ENCODE peak calls at places on chromosomes 2 and 18, in four cellular contexts. D is uterus, X is NCI-H146, O is iPS-NIHi11. W is an unnamed sample.
A peak's percentile ranks its signal among the peaks of the same experiment; 100 is the strongest.

GRCh38 chr2:120346034-120346666 is at the start of gene INHBB:
- DNase-seq in D (no peak), X (peak; percentile 51), O (peak; percentile 64), W (no peak)

GRCh38 chr18:39591647-39592046 is 2026.0 kb upstream of the CELF4 start:
- DNase-seq in D (no peak), X (peak; percentile 88), O (peak; percentile 55), W (no peak)

GRCh38 chr2:25453199-25453903 is 111.6 kb upstream of the DNMT3A start:
- DNase-seq in D (no peak), X (no peak), O (no peak), W (peak; percentile 37)

GRCh38 chr2:241609859-241610793 is 26.8 kb downstream of the THAP4 start:
- DNase-seq in D (peak; percentile 79), X (peak; percentile 80), O (peak; percentile 97), W (peak; percentile 93)

GRCh38 chr2:133571249-133571648 is 3.0 kb upstream of the NCKAP5 start:
- DNase-seq in D (no peak), X (no peak), O (peak; percentile 44), W (no peak)

GRCh38 chr2:165435611-165436010 is 33.9 kb upstream of the CSRNP3 start:
- DNase-seq in D (no peak), X (peak; percentile 46), O (no peak), W (no peak)

GRCh38 chr2:119308793-119309330 is 57.8 kb downstream of the C2orf76 start:
- DNase-seq in D (no peak), X (peak; percentile 18), O (no peak), W (no peak)

GRCh38 chr2:29448238-29448637 is 333.0 kb downstream of the CLIP4 start:
- DNase-seq in D (no peak), X (no peak), O (no peak), W (no peak)

GRCh38 chr2:206692971-206693370 is 25.2 kb downstream of the DYTN start:
- DNase-seq in D (no peak), X (no peak), O (no peak), W (no peak)

GRCh38 chr2:138395565-138396306 is 105.8 kb upstream of the SPOPL start:
- DNase-seq in D (no peak), X (no peak), O (no peak), W (no peak)

GRCh38 chr2:191783416-191783815 is 63.5 kb downstream of the CAVIN2 start:
- DNase-seq in D (no peak), X (no peak), O (no peak), W (no peak)

GRCh38 chr2:152334701-152335015 is 316 bp upstream of the FMNL2 start:
- DNase-seq in D (no peak), X (no peak), O (no peak), W (no peak)

GRCh38 chr18:62616331-62616805 is 93.5 kb downstream of the ZCCHC2 start:
- DNase-seq in D (no peak), X (no peak), O (no peak), W (no peak)

GRCh38 chr2:148756292-148756975 is 111.9 kb downstream of the EPC2 start:
- DNase-seq in D (no peak), X (no peak), O (no peak), W (no peak)

GRCh38 chr18:66271927-66272326 is 332.0 kb downstream of the CDH19 start:
- DNase-seq in D (no peak), X (no peak), O (peak; percentile 63), W (no peak)

GRCh38 chr2:58702302-58702696 is 461.2 kb upstream of the FANCL start:
- DNase-seq in D (no peak), X (no peak), O (no peak), W (no peak)

GRCh38 chr2:42060718-42061619 is 13.1 kb downstream of the PKDCC start:
- DNase-seq in D (peak; percentile 77), X (no peak), O (no peak), W (no peak)

GRCh38 chr2:137178955-137179377 is 413.6 kb downstream of the THSD7B start:
- DNase-seq in D (no peak), X (no peak), O (no peak), W (no peak)